ENCODE peak calls at places on chromosome X, in eight cellular contexts. X is uterus; N is CD4-positive, CD25-positive, alpha-beta regulatory T cell; O is retinal pigment epithelial cell; H is foreskin fibroblast; U is H1; L is BE2C; P is right lobe of liver. M is an unnamed sample.

GRCh38 chrX:68647156-68647957 is at the start of gene STARD8:
- DNase-seq in X (peak), N (no peak), O (peak), H (peak), U (peak), L (peak), P (no peak), M (no peak)

GRCh38 chrX:140572724-140573123 is 67.9 kb upstream of the SOX3 start:
- DNase-seq in X (no peak), N (peak), O (no peak), H (no peak), U (peak), L (peak), P (no peak), M (no peak)

GRCh38 chrX:105483011-105483410 is 262.5 kb upstream of the TEX13A start:
- DNase-seq in X (no peak), N (no peak), O (no peak), H (peak), U (no peak), L (no peak), P (no peak), M (no peak)

GRCh38 chrX:129717902-129718301 is 20.9 kb upstream of the XPNPEP2 start:
- DNase-seq in X (no peak), N (no peak), O (peak), H (peak), U (no peak), L (no peak), P (no peak), M (no peak)

GRCh38 chrX:154809939-154810665 is 4.8 kb upstream of the MPP1 start:
- DNase-seq in X (no peak), N (peak), O (no peak), H (no peak), U (no peak), L (no peak), P (no peak), M (no peak)

GRCh38 chrX:36867143-36867542 is 141.0 kb upstream of the FAM47C start:
- DNase-seq in X (no peak), N (peak), O (no peak), H (no peak), U (no peak), L (no peak), P (no peak), M (no peak)

GRCh38 chrX:11557120-11557519 is 108.6 kb downstream of the ARHGAP6 start:
- DNase-seq in X (no peak), N (no peak), O (peak), H (peak), U (no peak), L (no peak), P (no peak), M (no peak)

GRCh38 chrX:9708923-9709553 is 56.6 kb downstream of the GPR143 start:
- DNase-seq in X (peak), N (peak), O (peak), H (peak), U (peak), L (peak), P (peak), M (peak)

GRCh38 chrX:67784712-67785111 is 240.9 kb downstream of the AR start:
- DNase-seq in X (no peak), N (no peak), O (no peak), H (no peak), U (no peak), L (no peak), P (no peak), M (no peak)

DNA sequence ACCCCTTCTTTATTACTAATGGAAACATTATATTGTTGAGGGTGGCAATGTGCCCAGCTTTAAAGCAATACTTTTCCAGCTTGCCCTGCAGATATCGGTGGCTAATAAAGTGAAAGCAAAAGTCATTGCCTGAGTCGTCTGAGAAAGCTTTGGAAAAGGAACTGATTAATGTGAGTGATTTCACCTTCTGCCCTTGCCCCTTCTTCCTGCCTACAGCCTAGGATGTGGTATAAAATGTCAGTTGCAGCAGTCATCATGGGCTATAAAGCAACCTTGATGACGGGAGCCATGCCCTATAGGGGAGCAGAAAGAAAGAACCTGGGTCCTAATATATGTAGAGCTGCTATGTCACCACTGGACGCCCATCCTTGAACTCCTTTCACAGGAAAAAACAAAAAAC is 132.4 kb upstream of the USP9X start:
- DNase-seq in X (no peak), N (peak), O (no peak), H (peak), U (no peak), L (no peak), P (no peak), M (no peak)
- H3K4me3 ChIP-seq in X (no peak), N (peak), O (no peak), H (peak), U (no peak), L (no peak), P (peak), M (no peak)

DNA sequence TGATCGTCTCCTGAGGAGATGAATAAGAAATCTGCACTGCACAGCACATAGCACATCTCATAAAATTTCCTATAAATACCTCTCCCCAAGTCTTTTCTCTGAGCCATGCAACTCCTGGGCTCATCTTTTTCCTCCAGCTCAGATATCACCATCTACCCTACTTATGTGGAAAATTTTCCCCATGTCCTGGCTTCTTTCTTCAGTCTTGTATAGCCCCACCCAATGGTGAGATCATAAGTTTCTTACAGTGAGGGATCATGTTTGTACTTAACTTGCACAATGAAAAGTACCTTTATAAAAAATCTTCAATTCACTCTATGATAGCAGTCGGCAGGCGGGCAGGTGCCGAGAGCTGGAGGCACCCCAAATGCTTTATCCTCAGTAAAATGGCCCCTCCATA is 198.6 kb upstream of the S100G start:
- DNase-seq in X (no peak), N (no peak), O (no peak), H (no peak), U (no peak), L (no peak), P (no peak), M (no peak)
- H3K4me3 ChIP-seq in X (no peak), N (no peak), O (no peak), H (no peak), U (no peak), L (no peak), P (no peak), M (no peak)

DNA sequence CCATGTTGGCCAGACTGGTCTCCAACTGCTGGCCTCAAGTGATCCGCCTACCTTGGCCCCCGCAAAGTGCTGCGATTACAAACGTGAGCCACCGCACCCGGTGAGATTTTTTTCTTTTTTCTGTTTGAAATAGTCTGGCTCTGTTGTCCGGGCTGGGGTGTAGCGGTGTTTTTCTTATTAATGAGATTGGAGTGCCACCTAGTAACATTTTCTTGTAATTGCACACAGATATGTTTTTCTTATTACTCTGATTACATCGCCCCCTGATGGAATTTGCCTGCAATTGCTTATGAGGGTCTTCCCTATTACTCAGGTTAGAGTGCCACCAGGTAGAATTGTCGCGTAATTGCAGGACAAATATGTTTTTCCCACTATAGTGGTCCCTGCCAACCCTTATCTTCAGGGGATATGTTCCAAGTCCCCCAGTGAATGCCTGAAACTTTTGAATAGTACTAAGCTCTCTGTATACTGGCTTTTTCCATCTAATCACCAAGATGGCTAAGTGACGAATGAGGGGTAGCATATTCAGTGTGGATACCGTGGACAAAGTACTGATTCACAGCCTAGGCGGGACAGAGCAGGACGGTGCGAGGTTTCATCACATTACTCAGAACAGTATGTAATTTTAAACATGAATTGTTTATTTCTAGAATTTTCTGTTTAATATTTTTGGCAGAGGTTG is 8.6 kb upstream of the PDHA1 start:
- DNase-seq in X (no peak), N (peak), O (no peak), H (no peak), U (no peak), L (peak), P (no peak), M (no peak)
- H3K4me3 ChIP-seq in X (no peak), N (no peak), O (no peak), H (no peak), U (no peak), L (no peak), P (no peak), M (no peak)

GRCh38 chrX:2503591-2504500 is 3.1 kb upstream of the DHRSX start:
- DNase-seq in X (no peak), N (no peak), O (no peak), H (no peak), U (no peak), L (no peak), P (no peak), M (no peak)
- H3K4me3 ChIP-seq in X (no peak), N (no peak), O (no peak), H (no peak), U (no peak), L (no peak), P (no peak), M (no peak)

GRCh38 chrX:47501226-47502071 is 18.4 kb upstream of the ZNF41 start:
- DNase-seq in X (no peak), N (no peak), O (no peak), H (peak), U (no peak), L (no peak), P (no peak), M (no peak)

GRCh38 chrX:47498411-47498810 is 15.4 kb upstream of the ZNF41 start:
- DNase-seq in X (no peak), N (no peak), O (no peak), H (no peak), U (no peak), L (no peak), P (no peak), M (no peak)

GRCh38 chrX:47500541-47500940 is 17.5 kb upstream of the ZNF41 start:
- DNase-seq in X (no peak), N (no peak), O (no peak), H (no peak), U (no peak), L (no peak), P (no peak), M (no peak)

GRCh38 chrX:47497274-47497673 is 14.3 kb upstream of the ZNF41 start:
- DNase-seq in X (no peak), N (peak), O (no peak), H (no peak), U (no peak), L (no peak), P (no peak), M (no peak)

DNA sequence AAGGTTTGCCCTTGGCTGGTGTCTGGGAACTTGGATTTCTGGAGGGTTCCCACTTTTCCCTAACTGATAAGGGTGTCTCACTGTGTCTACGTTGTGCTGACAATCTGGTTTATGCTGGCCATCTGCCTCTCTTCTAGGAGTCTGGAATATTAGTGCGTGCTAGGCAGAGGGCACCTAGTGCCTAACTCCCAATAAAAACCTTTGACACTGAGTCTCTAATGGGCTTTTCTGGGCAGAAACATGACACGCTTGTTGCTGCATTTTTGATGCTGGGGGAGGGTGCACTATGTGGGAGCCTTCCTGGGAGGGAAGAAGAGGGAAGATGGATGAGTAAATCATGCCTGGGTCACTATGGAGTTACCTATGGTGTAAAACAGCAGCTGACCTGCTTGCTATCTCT is 16.3 kb upstream of the ZNF41 start:
- DNase-seq in X (no peak), N (no peak), O (no peak), H (no peak), U (no peak), L (no peak), P (no peak), M (no peak)
- H3K4me3 ChIP-seq in X (no peak), N (no peak), O (no peak), H (no peak), U (no peak), L (no peak), P (no peak), M (no peak)

DNA sequence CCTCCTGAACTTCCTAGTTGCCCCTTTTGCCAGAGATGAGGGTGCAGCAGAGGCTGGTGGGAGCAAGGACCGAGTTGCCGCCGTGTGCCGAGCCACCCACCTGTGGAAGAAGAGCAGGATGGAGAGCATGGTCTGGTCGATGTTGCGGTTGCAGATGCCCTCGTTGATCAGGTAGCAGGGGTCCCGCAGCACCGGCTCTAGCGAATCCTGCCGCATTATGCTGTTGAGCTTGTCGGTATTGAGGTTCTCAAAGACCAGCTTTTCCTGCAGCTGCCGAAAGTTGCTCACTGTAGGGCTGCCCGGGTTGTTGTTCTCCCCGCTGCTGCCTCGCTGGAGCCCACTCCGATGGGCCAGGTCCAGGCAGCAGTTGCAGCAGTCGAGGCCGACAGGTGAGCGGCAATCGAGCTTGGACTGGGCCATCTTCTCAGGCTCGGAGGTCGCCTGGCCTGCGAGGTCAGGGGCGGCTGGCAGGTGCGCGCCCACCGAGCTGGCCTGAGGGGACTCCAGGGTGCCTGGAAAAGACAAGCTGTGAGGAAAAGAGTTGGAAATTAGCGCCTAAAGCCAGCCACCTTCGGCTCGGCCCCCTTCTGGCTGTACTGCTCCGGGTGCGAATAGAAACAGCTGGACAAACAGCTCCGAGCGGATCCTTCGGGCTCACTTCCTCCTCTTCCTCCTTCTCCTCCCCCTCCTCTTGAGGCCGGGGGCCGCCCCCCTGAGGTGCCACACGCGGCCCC is 420 bp downstream of the TSC22D3 start:
- DNase-seq in X (no peak), N (no peak), O (no peak), H (no peak), U (no peak), L (no peak), P (no peak), M (no peak)
- H3K4me3 ChIP-seq in X (peak), N (no peak), O (peak), H (peak), U (peak), L (peak), P (peak), M (peak)

GRCh38 chrX:101220881-101221280 is 1.3 kb downstream of the DRP2 start:
- DNase-seq in X (no peak), N (no peak), O (no peak), H (no peak), U (no peak), L (no peak), P (no peak), M (no peak)
- H3K4me3 ChIP-seq in X (no peak), N (no peak), O (no peak), H (no peak), U (no peak), L (no peak), P (no peak), M (no peak)